ENCODE peak calls at places on chromosomes 5 and 9, in ten cellular contexts. N is stimulated activated CD8-positive, alpha-beta memory T cell treated with anti-CD3 and anti-CD28 coated beads, Interleukin-2, amount 100 ng/mL, for 48 hours; X is activated T-cell treated with anti-CD3 and anti-CD28 coated beads, Interleukin-2, amount 50 U/mL, for 72 hours; A is fibroblast of mammary gland; W is ELF-1; E is bronchial epithelial cell; U is hepatic stellate cell; G is erythroblast; Q is SK-N-MC; P is anterior cingulate cortex. D is an unnamed sample.

GRCh38 chr9:36833954-36834353 is 200.1 kb downstream of the PAX5 start:
- DNase-seq in G (no peak), P (no peak), E (no peak), W (peak), A (no peak), N (no peak), Q (no peak), U (no peak), X (no peak), D (no peak)

GRCh38 chr5:143836161-143836725 is 24.3 kb downstream of the HMHB1 start:
- DNase-seq in Q (no peak), W (no peak), A (no peak), G (no peak), N (no peak), E (no peak), X (no peak), P (no peak), U (no peak), D (no peak)

GRCh38 chr9:114805670-114806551 is at the start of gene TNFSF15:
- DNase-seq in N (no peak), X (peak), Q (no peak), A (no peak), W (peak), U (peak), G (no peak), E (peak), P (no peak), D (peak)

GRCh38 chr9:130780865-130781504 is 54.1 kb upstream of the ABL1 start:
- DNase-seq in N (no peak), E (no peak), W (no peak), P (no peak), U (peak), X (no peak), Q (peak), G (no peak), A (peak), D (peak)

GRCh38 chr5:39211773-39212172 is 7.6 kb downstream of the FYB1 start:
- DNase-seq in E (no peak), Q (no peak), U (no peak), P (no peak), X (no peak), A (no peak), N (no peak), W (no peak), G (no peak), D (no peak)

GRCh38 chr5:135271533-135272310 is 127.3 kb downstream of the MACROH2A1 start:
- DNase-seq in X (no peak), G (peak), E (no peak), Q (no peak), U (no peak), N (no peak), A (peak), P (no peak), W (peak), D (no peak)

GRCh38 chr9:109707355-109707754 is 72.6 kb upstream of the PALM2AKAP2 start:
- DNase-seq in P (no peak), E (peak), U (no peak), N (no peak), W (no peak), X (no peak), Q (no peak), G (no peak), A (no peak), D (peak)

GRCh38 chr9:107982735-107983134 is 493.2 kb upstream of the KLF4 start:
- DNase-seq in N (no peak), U (no peak), Q (no peak), W (no peak), X (no peak), E (no peak), P (no peak), A (no peak), G (no peak), D (no peak)

GRCh38 chr9:37784640-37785483 is at the start of gene EXOSC3:
- DNase-seq in G (peak), Q (peak), X (peak), P (peak), W (peak), N (peak), A (peak), E (peak), U (peak), D (peak)

GRCh38 chr5:96922452-96923244 is 13.2 kb upstream of the LNPEP start:
- DNase-seq in X (no peak), W (no peak), Q (no peak), G (no peak), E (no peak), U (no peak), P (no peak), N (no peak), A (no peak), D (no peak)

GRCh38 chr5:170537451-170538095 is 33.8 kb downstream of the KCNIP1 start:
- DNase-seq in N (no peak), W (no peak), E (no peak), P (no peak), A (no peak), G (no peak), X (no peak), Q (no peak), U (no peak), D (no peak)

GRCh38 chr9:4921449-4921848 is 63.6 kb upstream of the JAK2 start:
- DNase-seq in A (no peak), G (no peak), P (no peak), E (peak), U (no peak), W (no peak), Q (no peak), X (no peak), N (no peak), D (no peak)

GRCh38 chr9:98215266-98215665 is 22.8 kb upstream of the CORO2A start:
- DNase-seq in E (no peak), A (no peak), W (no peak), G (no peak), Q (no peak), U (peak), N (no peak), P (no peak), X (no peak), D (no peak)

GRCh38 chr5:117982691-117983090 is 1005.7 kb downstream of the DTWD2 start:
- DNase-seq in X (no peak), G (no peak), W (peak), A (no peak), N (no peak), E (no peak), Q (no peak), U (no peak), P (no peak), D (no peak)

GRCh38 chr5:109688647-109688998 is 1.1 kb upstream of the MAN2A1 start:
- DNase-seq in Q (no peak), E (no peak), A (peak), X (peak), G (peak), U (no peak), W (no peak), N (no peak), P (no peak), D (peak)

GRCh38 chr5:61051267-61051666 is 106.3 kb downstream of the NDUFAF2 start:
- DNase-seq in X (no peak), W (no peak), Q (no peak), N (no peak), U (no peak), A (peak), G (no peak), E (peak), P (no peak), D (no peak)

GRCh38 chr9:110814159-110814558 is 145.6 kb downstream of the MUSK start:
- DNase-seq in X (no peak), W (no peak), Q (no peak), A (no peak), G (no peak), U (no peak), N (no peak), P (no peak), E (peak), D (no peak)

GRCh38 chr5:84605246-84605645 is 220.6 kb upstream of the EDIL3 start:
- DNase-seq in A (no peak), Q (no peak), U (no peak), W (no peak), N (no peak), G (no peak), P (no peak), E (no peak), X (no peak), D (no peak)

GRCh38 chr9:124511891-124512805 is 4.9 kb upstream of the NR5A1 start:
- DNase-seq in E (no peak), A (no peak), Q (no peak), X (no peak), W (no peak), N (no peak), P (no peak), G (peak), U (no peak), D (no peak)

GRCh38 chr5:124370601-124371000 is 375.8 kb downstream of the ZNF608 start:
- DNase-seq in P (no peak), U (no peak), A (no peak), W (no peak), G (no peak), X (no peak), N (no peak), Q (no peak), E (no peak), D (no peak)

GRCh38 chr5:58057324-58057723 is 402.6 kb downstream of the PLK2 start:
- DNase-seq in P (no peak), U (no peak), X (no peak), G (no peak), Q (no peak), W (no peak), N (no peak), A (no peak), E (no peak), D (no peak)

GRCh38 chr5:135398160-135398854 is 724 bp downstream of the MACROH2A1 start:
- DNase-seq in P (no peak), X (peak), E (peak), W (peak), U (no peak), Q (no peak), G (peak), A (no peak), N (no peak), D (peak)

GRCh38 chr5:145316282-145316681 is 518.9 kb downstream of the PRELID2 start:
- DNase-seq in E (no peak), W (no peak), N (no peak), G (no peak), U (no peak), A (no peak), Q (no peak), X (no peak), P (no peak), D (no peak)

GRCh38 chr9:13885258-13885657 is 428.7 kb downstream of the NFIB start:
- DNase-seq in E (no peak), X (no peak), G (no peak), P (no peak), A (no peak), N (no peak), U (no peak), Q (no peak), W (no peak), D (no peak)

GRCh38 chr5:143947313-143947712 is 135.4 kb downstream of the HMHB1 start:
- DNase-seq in Q (no peak), N (no peak), G (no peak), E (no peak), A (no peak), X (no peak), U (no peak), W (no peak), P (no peak), D (no peak)

GRCh38 chr5:148507644-148508043 is 123.9 kb downstream of the FBXO38 start:
- DNase-seq in N (no peak), W (no peak), Q (no peak), G (no peak), A (no peak), E (no peak), U (no peak), X (no peak), P (no peak), D (no peak)

GRCh38 chr5:149114403-149115312 is 26.6 kb upstream of the ABLIM3 start:
- DNase-seq in U (peak), E (peak), Q (peak), W (peak), P (peak), A (peak), N (peak), G (peak), X (peak), D (peak)

GRCh38 chr5:34535944-34536628 is 120.0 kb upstream of the RAI14 start:
- DNase-seq in U (no peak), X (no peak), A (peak), P (no peak), G (no peak), Q (no peak), W (no peak), N (no peak), E (peak), D (no peak)

GRCh38 chr5:132234684-132235062 is 7.0 kb upstream of the P4HA2 start:
- DNase-seq in Q (no peak), U (no peak), P (no peak), A (no peak), N (no peak), G (no peak), E (no peak), X (no peak), W (no peak), D (no peak)

GRCh38 chr9:13933268-13933656 is 380.7 kb downstream of the NFIB start:
- DNase-seq in E (no peak), A (no peak), X (no peak), W (no peak), N (no peak), P (no peak), G (no peak), U (no peak), Q (no peak), D (no peak)

GRCh38 chr9:27292646-27293045 is 4.3 kb downstream of the EQTN start:
- DNase-seq in Q (peak), U (no peak), W (no peak), G (no peak), N (no peak), P (no peak), E (no peak), X (no peak), A (peak), D (no peak)

GRCh38 chr5:179217956-179218355 is 127.3 kb downstream of the ADAMTS2 start:
- DNase-seq in A (no peak), Q (no peak), P (no peak), G (no peak), W (no peak), N (no peak), X (no peak), E (no peak), U (no peak), D (no peak)

GRCh38 chr5:136420168-136420916 is 55.0 kb upstream of the TRPC7 start:
- DNase-seq in Q (no peak), W (no peak), G (no peak), X (no peak), P (no peak), U (no peak), A (no peak), N (no peak), E (no peak), D (no peak)

GRCh38 chr9:97243606-97244005 is 63.9 kb upstream of the CCDC180 start:
- DNase-seq in E (no peak), N (no peak), A (peak), U (no peak), Q (no peak), X (no peak), P (no peak), G (no peak), W (no peak), D (no peak)

GRCh38 chr9:134648701-134649525 is 7.3 kb downstream of the COL5A1 start:
- DNase-seq in N (no peak), A (peak), P (no peak), G (no peak), X (no peak), E (no peak), W (no peak), Q (no peak), U (peak), D (no peak)

GRCh38 chr5:103487253-103487652 is 75.3 kb downstream of the NUDT12 start:
- DNase-seq in E (no peak), N (no peak), P (no peak), U (peak), Q (no peak), A (no peak), X (no peak), G (no peak), W (no peak), D (no peak)

GRCh38 chr5:134242146-134242545 is 16.3 kb upstream of the PPP2CA start:
- DNase-seq in E (peak), X (no peak), A (peak), U (peak), W (peak), Q (no peak), P (peak), G (no peak), N (no peak), D (peak)

GRCh38 chr9:6600006-6600405 is 45.5 kb downstream of the GLDC start:
- DNase-seq in W (no peak), E (no peak), X (no peak), A (no peak), G (no peak), U (no peak), N (no peak), Q (no peak), P (no peak), D (no peak)

GRCh38 chr5:92309336-92309991 is 926.3 kb upstream of the ARRDC3 start:
- DNase-seq in G (peak), A (peak), P (no peak), N (no peak), E (peak), X (no peak), W (no peak), Q (peak), U (peak), D (no peak)